ENCODE peak calls at places on chromosomes 3 and 15, in five cellular contexts. One of them, this sample, is unnamed.

GRCh38 chr15:96037584-96037983 is 292.9 kb upstream of the NR2F2 start:
- DNase-seq in HFF-Myc: no peak
- DNase-seq in sigmoid colon: no peak
- DNase-seq in thyroid gland: no peak
- DNase-seq in body of pancreas: no peak
- DNase-seq in this sample: no peak

GRCh38 chr3:171967932-171968678 is 71.3 kb upstream of the FNDC3B start:
- DNase-seq in sigmoid colon: no peak
- DNase-seq in HFF-Myc: no peak
- DNase-seq in thyroid gland: no peak
- DNase-seq in body of pancreas: no peak
- DNase-seq in this sample: no peak

GRCh38 chr15:30770759-30771158 is 133.0 kb upstream of the FAN1 start:
- DNase-seq in HFF-Myc: no peak
- DNase-seq in thyroid gland: no peak
- DNase-seq in sigmoid colon: no peak
- DNase-seq in body of pancreas: no peak
- DNase-seq in this sample: no peak

GRCh38 chr15:82568986-82569385 is 28.7 kb upstream of the RPS17 start:
- DNase-seq in body of pancreas: no peak
- DNase-seq in sigmoid colon: no peak
- DNase-seq in HFF-Myc: no peak
- DNase-seq in thyroid gland: no peak
- DNase-seq in this sample: no peak

GRCh38 chr15:40272713-40273056 is 10.2 kb downstream of the ANKRD63 start:
- DNase-seq in HFF-Myc: no peak
- DNase-seq in body of pancreas: no peak
- DNase-seq in thyroid gland: no peak
- DNase-seq in sigmoid colon: no peak
- DNase-seq in this sample: no peak

GRCh38 chr3:192929755-192930491 is 12.3 kb upstream of the MB21D2 start:
- DNase-seq in body of pancreas: no peak
- DNase-seq in thyroid gland: no peak
- DNase-seq in sigmoid colon: no peak
- DNase-seq in HFF-Myc: no peak
- DNase-seq in this sample: no peak

GRCh38 chr3:79871656-79872055 is 103.9 kb upstream of the ROBO1 start:
- DNase-seq in body of pancreas: no peak
- DNase-seq in HFF-Myc: no peak
- DNase-seq in thyroid gland: no peak
- DNase-seq in sigmoid colon: no peak
- DNase-seq in this sample: no peak

GRCh38 chr3:169280010-169280585 is 383.4 kb downstream of the MECOM start:
- DNase-seq in body of pancreas: no peak
- DNase-seq in thyroid gland: no peak
- DNase-seq in HFF-Myc: no peak
- DNase-seq in sigmoid colon: no peak
- DNase-seq in this sample: no peak

GRCh38 chr3:64303401-64303800 is 78.1 kb upstream of the PRICKLE2 start:
- DNase-seq in HFF-Myc: no peak
- DNase-seq in thyroid gland: no peak
- DNase-seq in body of pancreas: no peak
- DNase-seq in sigmoid colon: no peak
- DNase-seq in this sample: no peak

GRCh38 chr3:64340636-64341240 is 115.5 kb upstream of the PRICKLE2 start:
- DNase-seq in HFF-Myc: no peak
- DNase-seq in thyroid gland: no peak
- DNase-seq in sigmoid colon: no peak
- DNase-seq in body of pancreas: no peak
- DNase-seq in this sample: no peak

GRCh38 chr3:184429786-184430185 is 49.9 kb downstream of the CHRD start:
- DNase-seq in body of pancreas: no peak
- DNase-seq in thyroid gland: no peak
- DNase-seq in sigmoid colon: peak; percentile 17
- DNase-seq in HFF-Myc: no peak
- DNase-seq in this sample: no peak

GRCh38 chr3:18477620-18478019 is 52.5 kb upstream of the SATB1 start:
- DNase-seq in body of pancreas: no peak
- DNase-seq in sigmoid colon: no peak
- DNase-seq in HFF-Myc: no peak
- DNase-seq in thyroid gland: no peak
- DNase-seq in this sample: no peak

GRCh38 chr3:49721861-49722781 is 1.6 kb downstream of the GMPPB start:
- DNase-seq in HFF-Myc: no peak
- DNase-seq in sigmoid colon: peak; percentile 62
- DNase-seq in body of pancreas: no peak
- DNase-seq in thyroid gland: no peak
- DNase-seq in this sample: no peak

GRCh38 chr3:118884748-118885206 is 149.9 kb downstream of the IGSF11 start:
- DNase-seq in thyroid gland: peak; percentile 78
- DNase-seq in HFF-Myc: peak; percentile 4
- DNase-seq in body of pancreas: peak; percentile 85
- DNase-seq in sigmoid colon: no peak
- DNase-seq in this sample: peak; percentile 82

GRCh38 chr3:64686446-64686908 is 1.3 kb downstream of the ADAMTS9 start:
- DNase-seq in body of pancreas: peak; percentile 31
- DNase-seq in sigmoid colon: no peak
- DNase-seq in HFF-Myc: no peak
- DNase-seq in thyroid gland: peak; percentile 66
- DNase-seq in this sample: peak; percentile 55

GRCh38 chr15:78314181-78314581 is 14.8 kb upstream of the SKIC8 start:
- DNase-seq in sigmoid colon: peak; percentile 56
- DNase-seq in body of pancreas: no peak
- DNase-seq in HFF-Myc: no peak
- DNase-seq in thyroid gland: no peak
- DNase-seq in this sample: no peak

GRCh38 chr15:49619226-49619625 is 1.4 kb downstream of the FAM227B start:
- DNase-seq in body of pancreas: no peak
- DNase-seq in thyroid gland: no peak
- DNase-seq in HFF-Myc: no peak
- DNase-seq in sigmoid colon: no peak
- DNase-seq in this sample: no peak

GRCh38 chr3:194275231-194275671 is 75.9 kb downstream of the CPN2 start:
- DNase-seq in HFF-Myc: no peak
- DNase-seq in thyroid gland: no peak
- DNase-seq in sigmoid colon: peak; percentile 63
- DNase-seq in body of pancreas: peak; percentile 14
- DNase-seq in this sample: no peak

GRCh38 chr3:105957722-105958121 is 88.9 kb upstream of the CBLB start:
- DNase-seq in HFF-Myc: no peak
- DNase-seq in thyroid gland: no peak
- DNase-seq in sigmoid colon: no peak
- DNase-seq in body of pancreas: no peak
- DNase-seq in this sample: no peak

GRCh38 chr3:69671082-69671952 is 67.9 kb upstream of the MITF start:
- DNase-seq in thyroid gland: peak; percentile 15
- DNase-seq in HFF-Myc: peak; percentile 35
- DNase-seq in body of pancreas: peak; percentile 16
- DNase-seq in sigmoid colon: no peak
- DNase-seq in this sample: peak; percentile 26

GRCh38 chr3:14329116-14329830 is 73.1 kb upstream of the SLC6A6 start:
- DNase-seq in thyroid gland: no peak
- DNase-seq in body of pancreas: no peak
- DNase-seq in sigmoid colon: no peak
- DNase-seq in HFF-Myc: peak; percentile 24
- DNase-seq in this sample: no peak

GRCh38 chr3:43879166-43879565 is 188.4 kb downstream of the ABHD5 start:
- DNase-seq in sigmoid colon: no peak
- DNase-seq in thyroid gland: peak; percentile 82
- DNase-seq in HFF-Myc: no peak
- DNase-seq in body of pancreas: no peak
- DNase-seq in this sample: peak; percentile 41

GRCh38 chr15:61046291-61046690 is 182.8 kb downstream of the RORA start:
- DNase-seq in sigmoid colon: no peak
- DNase-seq in HFF-Myc: no peak
- DNase-seq in thyroid gland: no peak
- DNase-seq in body of pancreas: no peak
- DNase-seq in this sample: no peak

GRCh38 chr3:33424606-33425453 is 15.4 kb downstream of the UBP1 start:
- DNase-seq in thyroid gland: no peak
- DNase-seq in sigmoid colon: no peak
- DNase-seq in HFF-Myc: no peak
- DNase-seq in body of pancreas: no peak
- DNase-seq in this sample: no peak

GRCh38 chr3:99620077-99620476 is 18.3 kb upstream of the COL8A1 start:
- DNase-seq in sigmoid colon: no peak
- DNase-seq in body of pancreas: no peak
- DNase-seq in thyroid gland: no peak
- DNase-seq in HFF-Myc: no peak
- DNase-seq in this sample: no peak
- TF ChIP-seq CTCF in sigmoid colon: no peak
- TF ChIP-seq CTCF in body of pancreas: no peak
- TF ChIP-seq CTCF in thyroid gland: no peak
- TF ChIP-seq CTCF in HFF-Myc: no peak
- TF ChIP-seq CTCF in this sample: no peak

GRCh38 chr15:38005949-38006800 is 71.7 kb downstream of the TMCO5A start:
- DNase-seq in HFF-Myc: no peak
- DNase-seq in body of pancreas: no peak
- DNase-seq in thyroid gland: no peak
- DNase-seq in sigmoid colon: no peak
- DNase-seq in this sample: no peak

GRCh38 chr15:38004218-38004848 is 69.9 kb downstream of the TMCO5A start:
- DNase-seq in HFF-Myc: no peak
- DNase-seq in body of pancreas: no peak
- DNase-seq in sigmoid colon: no peak
- DNase-seq in thyroid gland: no peak
- DNase-seq in this sample: no peak

DNA sequence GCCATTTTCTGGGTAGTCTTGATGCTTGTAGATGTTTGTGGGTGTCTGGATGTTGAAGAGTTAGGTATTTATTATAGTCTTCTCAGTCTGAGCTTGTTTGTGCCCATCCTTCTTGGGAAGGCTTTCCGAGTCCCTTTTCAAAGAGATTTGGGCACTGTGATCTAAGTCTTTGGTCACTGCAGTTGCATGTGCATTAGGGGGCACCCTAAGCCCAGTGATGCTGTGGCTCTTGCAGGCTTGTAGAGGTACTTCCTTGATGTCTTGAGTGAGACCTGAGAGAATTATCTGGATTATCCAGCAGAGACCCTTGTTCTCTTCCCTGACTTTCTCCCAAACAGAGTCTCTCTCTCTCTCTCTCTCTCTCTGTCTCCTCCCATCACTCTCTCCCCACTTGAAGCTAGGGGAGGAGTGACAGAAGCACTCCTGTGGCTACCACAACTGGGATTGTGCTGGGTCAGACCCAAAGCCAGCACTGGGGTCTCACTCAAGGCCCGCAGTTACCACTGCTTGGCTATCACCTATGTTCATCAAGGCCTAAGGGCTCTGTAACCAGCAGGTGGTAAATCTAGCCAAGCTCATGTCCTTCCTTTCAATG is 68.5 kb downstream of the TMCO5A start:
- DNase-seq in thyroid gland: peak; percentile 76
- DNase-seq in HFF-Myc: peak; percentile 65
- DNase-seq in sigmoid colon: no peak
- DNase-seq in body of pancreas: peak; percentile 49
- DNase-seq in this sample: peak; percentile 36
- TF ChIP-seq CTCF in thyroid gland: no peak
- TF ChIP-seq CTCF in HFF-Myc: peak; percentile 79
- TF ChIP-seq CTCF in sigmoid colon: no peak
- TF ChIP-seq CTCF in body of pancreas: peak; percentile 30
- TF ChIP-seq CTCF in this sample: peak; percentile 42

GRCh38 chr3:13303410-13303809 is 116.7 kb downstream of the NUP210 start:
- DNase-seq in sigmoid colon: no peak
- DNase-seq in thyroid gland: no peak
- DNase-seq in HFF-Myc: no peak
- DNase-seq in body of pancreas: peak; percentile 69
- DNase-seq in this sample: no peak

GRCh38 chr3:13309004-13309403 is 111.1 kb downstream of the NUP210 start:
- DNase-seq in sigmoid colon: no peak
- DNase-seq in body of pancreas: no peak
- DNase-seq in HFF-Myc: no peak
- DNase-seq in thyroid gland: no peak
- DNase-seq in this sample: no peak

GRCh38 chr3:13307041-13307440 is 113.1 kb downstream of the NUP210 start:
- DNase-seq in thyroid gland: no peak
- DNase-seq in body of pancreas: no peak
- DNase-seq in sigmoid colon: no peak
- DNase-seq in HFF-Myc: no peak
- DNase-seq in this sample: no peak

GRCh38 chr3:13305623-13306022 is 114.5 kb downstream of the NUP210 start:
- DNase-seq in sigmoid colon: no peak
- DNase-seq in thyroid gland: no peak
- DNase-seq in body of pancreas: no peak
- DNase-seq in HFF-Myc: no peak
- DNase-seq in this sample: no peak

DNA sequence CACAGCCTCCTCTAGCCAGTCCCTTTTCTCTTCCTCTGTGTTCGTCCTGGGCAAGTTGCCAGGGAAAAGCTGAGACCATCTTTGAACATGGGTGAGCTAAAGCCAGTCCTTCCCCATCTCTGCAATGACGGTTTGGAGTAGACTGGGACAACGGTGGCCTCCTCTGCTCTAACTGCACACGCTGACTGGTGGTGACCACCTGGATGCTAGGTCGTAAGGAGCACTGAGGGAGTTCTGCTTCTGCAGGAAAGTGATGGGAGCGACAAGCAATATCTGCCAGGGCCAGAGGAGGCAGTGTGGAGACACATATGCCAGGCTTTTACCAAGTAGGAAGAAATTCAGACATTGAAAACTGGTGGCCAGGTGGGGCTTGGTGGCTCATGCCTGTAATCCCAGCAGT is 111.7 kb downstream of the NUP210 start:
- DNase-seq in body of pancreas: peak; percentile 76
- DNase-seq in sigmoid colon: no peak
- DNase-seq in thyroid gland: peak; percentile 21
- DNase-seq in HFF-Myc: no peak
- DNase-seq in this sample: peak; percentile 38
- TF ChIP-seq CTCF in body of pancreas: peak; percentile 43
- TF ChIP-seq CTCF in sigmoid colon: no peak
- TF ChIP-seq CTCF in thyroid gland: no peak
- TF ChIP-seq CTCF in HFF-Myc: peak; percentile 47
- TF ChIP-seq CTCF in this sample: peak; percentile 46

GRCh38 chr3:27145719-27146118 is 223.5 kb downstream of the NEK10 start:
- DNase-seq in HFF-Myc: no peak
- DNase-seq in thyroid gland: no peak
- DNase-seq in sigmoid colon: no peak
- DNase-seq in body of pancreas: no peak
- DNase-seq in this sample: no peak

GRCh38 chr3:27138562-27138961 is 230.6 kb downstream of the NEK10 start:
- DNase-seq in body of pancreas: peak; percentile 10
- DNase-seq in sigmoid colon: no peak
- DNase-seq in thyroid gland: no peak
- DNase-seq in HFF-Myc: no peak
- DNase-seq in this sample: no peak

GRCh38 chr3:27146786-27147185 is 222.4 kb downstream of the NEK10 start:
- DNase-seq in sigmoid colon: no peak
- DNase-seq in HFF-Myc: no peak
- DNase-seq in thyroid gland: no peak
- DNase-seq in body of pancreas: no peak
- DNase-seq in this sample: no peak

GRCh38 chr3:27138005-27138404 is 231.2 kb downstream of the NEK10 start:
- DNase-seq in body of pancreas: no peak
- DNase-seq in thyroid gland: no peak
- DNase-seq in HFF-Myc: no peak
- DNase-seq in sigmoid colon: peak; percentile 55
- DNase-seq in this sample: no peak

GRCh38 chr3:27141668-27142067 is 227.5 kb downstream of the NEK10 start:
- DNase-seq in sigmoid colon: no peak
- DNase-seq in HFF-Myc: no peak
- DNase-seq in thyroid gland: no peak
- DNase-seq in body of pancreas: no peak
- DNase-seq in this sample: no peak
- TF ChIP-seq CTCF in sigmoid colon: no peak
- TF ChIP-seq CTCF in HFF-Myc: peak; percentile 33
- TF ChIP-seq CTCF in thyroid gland: no peak
- TF ChIP-seq CTCF in body of pancreas: no peak
- TF ChIP-seq CTCF in this sample: no peak

This sample was measured in nephron progenitor cell.